ENCODE peak calls at places on chromosomes 6 and 20, in ten cellular contexts. N, H, M, L, X, F, B, O, K and E are unnamed samples. For H3K4me1, the result is how much of the 10 kb centered on the place peaks cover.

GRCh38 chr6:111861321-111861938 is 11.8 kb downstream of the FYN start:
- DNase-seq in N (no peak), H (no peak), M (no peak), L (no peak), X (no peak), F (no peak), B (no peak), O (no peak), K (no peak), E (no peak)

GRCh38 chr20:59403261-59403961 is 103.0 kb downstream of the EDN3 start:
- DNase-seq in N (no peak), H (peak), M (peak), L (peak), X (peak), F (peak), B (peak), O (peak), K (peak), E (peak)

GRCh38 chr6:70627500-70628254 is 40.0 kb upstream of the SMAP1 start:
- DNase-seq in N (no peak), H (no peak), M (no peak), L (peak), X (no peak), F (no peak), B (no peak), O (no peak), K (no peak), E (no peak)

GRCh38 chr6:137705166-137706064 is 161.6 kb upstream of the TNFAIP3 start:
- DNase-seq in N (peak), H (peak), M (peak), L (peak), X (peak), F (peak), B (peak), O (peak), K (peak), E (peak)

GRCh38 chr6:50718566-50718965 is 5.2 kb downstream of the TFAP2D start:
- DNase-seq in N (no peak), H (no peak), M (no peak), L (no peak), X (no peak), F (no peak), B (no peak), O (no peak), K (no peak), E (no peak)

GRCh38 chr6:151704383-151704782 is 103.1 kb upstream of the ESR1 start:
- DNase-seq in N (no peak), H (no peak), M (no peak), L (no peak), X (no peak), F (no peak), B (no peak), O (no peak), K (no peak), E (no peak)

GRCh38 chr6:75932067-75932466 is 140.4 kb downstream of the IMPG1 start:
- DNase-seq in N (peak), H (no peak), M (no peak), L (no peak), X (peak), F (no peak), B (peak), O (peak), K (peak), E (no peak)

GRCh38 chr20:21063276-21063675 is 42.9 kb downstream of the LINC00237 start:
- DNase-seq in N (no peak), H (no peak), M (no peak), L (no peak), X (no peak), F (no peak), B (no peak), O (no peak), K (no peak), E (no peak)

GRCh38 chr6:40011844-40012243 is 77.6 kb upstream of the MOCS1 start:
- DNase-seq in N (no peak), H (no peak), M (no peak), L (no peak), X (no peak), F (no peak), B (no peak), O (no peak), K (no peak), E (no peak)

GRCh38 chr6:24583463-24584389 is 62.3 kb downstream of the KIAA0319 start:
- DNase-seq in N (peak), H (peak), M (peak), L (no peak), X (peak), F (peak), B (peak), O (peak), K (peak), E (peak)

GRCh38 chr6:71544028-71544427 is 255.4 kb downstream of the OGFRL1 start:
- DNase-seq in N (peak), H (no peak), M (no peak), L (no peak), X (no peak), F (no peak), B (no peak), O (no peak), K (no peak), E (no peak)

GRCh38 chr6:151763303-151763702 is 44.2 kb upstream of the ESR1 start:
- DNase-seq in N (peak), H (no peak), M (no peak), L (no peak), X (no peak), F (no peak), B (no peak), O (no peak), K (no peak), E (no peak)

GRCh38 chr6:1131285-1132079 is 180.4 kb upstream of the FOXQ1 start:
- DNase-seq in N (peak), H (no peak), M (no peak), L (no peak), X (no peak), F (no peak), B (no peak), O (peak), K (peak), E (no peak)

GRCh38 chr6:109922851-109923250 is 55.3 kb upstream of the GPR6 start:
- DNase-seq in N (no peak), H (no peak), M (no peak), L (no peak), X (no peak), F (no peak), B (no peak), O (no peak), K (no peak), E (no peak)

GRCh38 chr20:40954521-40955165 is 74.0 kb upstream of the TOP1 start:
- DNase-seq in N (no peak), H (no peak), M (no peak), L (no peak), X (no peak), F (no peak), B (no peak), O (no peak), K (no peak), E (no peak)

GRCh38 chr6:291148-291696 is 1.1 kb upstream of the DUSP22 start:
- DNase-seq in N (no peak), H (no peak), M (no peak), L (no peak), X (peak), F (no peak), B (no peak), O (peak), K (no peak), E (no peak)

GRCh38 chr6:137690029-137690428 is 177.0 kb upstream of the TNFAIP3 start:
- DNase-seq in N (no peak), H (no peak), M (no peak), L (no peak), X (no peak), F (no peak), B (no peak), O (no peak), K (no peak), E (no peak)

GRCh38 chr20:40728470-40728869 is 39.4 kb upstream of the MAFB start:
- DNase-seq in N (no peak), H (no peak), M (no peak), L (no peak), X (no peak), F (no peak), B (no peak), O (no peak), K (no peak), E (no peak)

GRCh38 chr6:63307581-63308246 is 12.1 kb downstream of the LGSN start:
- DNase-seq in N (peak), H (no peak), M (no peak), L (no peak), X (peak), F (no peak), B (peak), O (no peak), K (no peak), E (no peak)

GRCh38 chr6:119067091-119067490 is 11.4 kb downstream of the FAM184A start:
- DNase-seq in N (no peak), H (no peak), M (no peak), L (no peak), X (no peak), F (no peak), B (no peak), O (no peak), K (no peak), E (no peak)

GRCh38 chr6:306641-307061 is 14.4 kb downstream of the DUSP22 start:
- DNase-seq in N (no peak), H (no peak), M (peak), L (no peak), X (no peak), F (no peak), B (no peak), O (no peak), K (no peak), E (no peak)

GRCh38 chr20:1830240-1830639 is 65.0 kb upstream of the SIRPA start:
- DNase-seq in N (peak), H (peak), M (no peak), L (no peak), X (peak), F (no peak), B (no peak), O (peak), K (peak), E (no peak)

GRCh38 chr6:53236241-53236640 is 87.6 kb upstream of the GCM1 start:
- DNase-seq in N (no peak), H (no peak), M (no peak), L (no peak), X (no peak), F (no peak), B (no peak), O (no peak), K (no peak), E (no peak)

GRCh38 chr6:146928503-146928902 is 275.7 kb upstream of the STXBP5 start:
- DNase-seq in N (no peak), H (no peak), M (no peak), L (no peak), X (no peak), F (no peak), B (no peak), O (no peak), K (no peak), E (no peak)

GRCh38 chr6:161168281-161168891 is 105.5 kb downstream of the AGPAT4 start:
- DNase-seq in N (peak), H (no peak), M (no peak), L (no peak), X (peak), F (no peak), B (peak), O (peak), K (no peak), E (no peak)

GRCh38 chr20:22511943-22512910 is 72.1 kb downstream of the FOXA2 start:
- DNase-seq in N (no peak), H (no peak), M (peak), L (peak), X (peak), F (peak), B (peak), O (peak), K (no peak), E (peak)

GRCh38 chr6:21438986-21439352 is 154.6 kb upstream of the SOX4 start:
- DNase-seq in N (no peak), H (no peak), M (no peak), L (no peak), X (no peak), F (no peak), B (no peak), O (no peak), K (no peak), E (no peak)

GRCh38 chr6:149032599-149033405 is 284.7 kb upstream of the TAB2 start:
- DNase-seq in N (peak), H (peak), M (no peak), L (no peak), X (peak), F (no peak), B (no peak), O (peak), K (no peak), E (no peak)

GRCh38 chr6:79810153-79810806 is 137.1 kb downstream of the ELOVL4 start:
- DNase-seq in N (no peak), H (no peak), M (no peak), L (no peak), X (no peak), F (no peak), B (no peak), O (no peak), K (no peak), E (no peak)

GRCh38 chr6:163085426-163085825 is 329.1 kb upstream of the QKI start:
- DNase-seq in N (no peak), H (no peak), M (no peak), L (no peak), X (no peak), F (no peak), B (no peak), O (no peak), K (no peak), E (no peak)

GRCh38 chr20:295804-296203 is 1.6 kb upstream of the ZCCHC3 start:
- DNase-seq in N (no peak), H (no peak), M (no peak), L (no peak), X (no peak), F (no peak), B (no peak), O (no peak), K (no peak), E (no peak)

GRCh38 chr20:17971571-17972013 is 2.8 kb downstream of the MGME1 start:
- DNase-seq in N (peak), H (no peak), M (peak), L (no peak), X (no peak), F (no peak), B (peak), O (no peak), K (no peak), E (no peak)

GRCh38 chr6:53065266-53066058 is at the start of gene FBXO9:
- DNase-seq in N (no peak), H (peak), M (peak), L (peak), X (peak), F (peak), B (peak), O (peak), K (peak), E (peak)

GRCh38 chr20:1810926-1811620 is 84.1 kb upstream of the SIRPA start:
- DNase-seq in N (peak), H (no peak), M (peak), L (no peak), X (no peak), F (peak), B (peak), O (peak), K (no peak), E (no peak)

DNA sequence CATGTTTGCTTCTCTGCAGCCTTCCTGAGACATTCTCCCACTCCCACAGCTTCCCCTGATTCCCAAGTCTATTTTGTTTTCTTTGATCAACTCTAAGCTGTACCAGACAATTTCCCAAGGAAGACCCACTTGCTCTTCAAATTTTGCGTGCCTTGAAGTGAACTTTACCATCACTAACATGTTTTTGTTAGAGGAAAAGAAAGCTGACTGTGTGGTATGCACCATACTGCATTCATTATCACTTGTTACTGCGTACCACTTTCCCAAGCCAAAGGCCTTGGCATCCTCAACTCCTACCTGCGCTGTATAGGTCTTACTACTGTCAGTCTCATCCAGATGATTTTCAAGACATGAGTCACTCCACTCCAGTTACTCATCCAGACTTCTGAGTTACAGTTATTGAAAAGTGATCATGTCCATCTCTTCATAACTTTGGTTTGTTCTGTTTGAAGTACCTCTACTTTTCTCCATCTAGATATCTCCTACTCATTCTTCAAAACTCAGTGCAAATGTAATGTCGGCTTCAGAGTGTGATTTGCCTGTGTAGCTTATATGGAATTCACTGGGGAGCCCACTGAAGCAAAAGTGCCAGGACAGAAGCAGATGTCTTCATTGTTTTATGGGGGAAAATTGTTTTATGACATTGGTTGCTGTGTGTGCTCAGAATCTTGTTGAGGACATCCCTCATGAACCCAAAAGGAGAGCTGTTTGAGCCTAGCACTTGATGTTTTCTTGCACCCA is 5.2 kb downstream of the RPS12 start:
- DNase-seq in N (peak), H (no peak), M (no peak), L (no peak), X (no peak), F (no peak), B (no peak), O (no peak), K (no peak), E (no peak)
- TF ChIP-seq POLR2A in N (no peak), H (no peak), M (no peak), L (no peak), X (no peak), F (no peak), B (no peak), O (no peak), K (no peak), E (no peak)

DNA sequence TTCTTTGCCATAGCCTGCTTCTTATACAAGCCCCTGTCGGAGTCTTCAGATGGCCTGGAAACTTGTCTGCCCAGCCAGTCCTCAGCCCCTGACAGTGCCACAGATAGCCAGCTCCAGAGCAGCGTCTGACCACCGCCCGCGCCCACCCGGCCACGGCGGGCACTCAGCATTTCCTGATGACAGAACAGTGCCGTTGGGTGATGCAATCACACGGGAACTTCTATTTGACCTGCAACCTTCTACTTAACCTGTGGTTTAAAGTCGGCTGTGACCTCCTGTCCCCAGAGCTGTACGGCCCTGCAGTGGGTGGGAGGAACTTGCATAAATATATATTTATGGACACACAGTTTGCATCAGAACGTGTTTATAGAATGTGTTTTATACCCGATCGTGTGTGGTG is 29.5 kb downstream of the SLCO4A1 start:
- DNase-seq in N (no peak), H (no peak), M (no peak), L (no peak), X (no peak), F (no peak), B (no peak), O (no peak), K (no peak), E (no peak)
- H3K4me1 ChIP-seq in N (under half), H (under half), M (under half), L (under half), X (under half), F (under half), B (under half), O (under half), K (under half), E (under half)

DNA sequence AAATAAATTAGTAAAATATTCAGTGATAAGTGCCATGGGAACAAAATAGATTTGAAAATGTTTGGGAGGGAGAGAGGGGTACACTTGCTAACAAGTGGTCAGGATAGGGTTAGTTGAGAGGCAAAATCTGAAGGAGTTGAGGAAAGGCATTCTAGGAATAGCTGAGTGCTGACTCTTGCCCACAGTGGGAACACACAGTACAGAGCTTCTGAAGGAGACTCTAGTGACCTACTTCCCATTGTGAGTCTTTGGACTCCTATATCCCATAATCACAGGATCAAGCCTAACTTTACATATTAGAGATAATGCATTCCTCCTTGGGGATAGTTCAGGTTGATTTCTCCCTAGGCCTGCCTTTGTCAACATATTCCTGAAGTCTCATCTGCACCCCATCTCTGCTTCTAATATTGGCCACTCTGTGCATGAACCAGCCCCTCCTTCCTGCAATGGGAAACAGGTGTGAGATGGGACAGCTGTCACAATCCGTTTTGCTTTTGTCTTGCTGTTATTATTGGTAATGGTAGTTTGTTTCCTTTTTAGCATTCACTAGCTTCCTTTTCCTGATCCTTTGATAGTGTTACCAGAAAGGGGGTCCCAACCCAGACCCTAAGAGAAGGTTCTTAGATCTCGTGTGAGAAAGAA is 2.6 kb upstream of the TRIM38 start:
- DNase-seq in N (peak), H (no peak), M (no peak), L (no peak), X (no peak), F (no peak), B (no peak), O (no peak), K (no peak), E (no peak)
- H3K4me3 ChIP-seq in N (no peak), H (no peak), M (no peak), L (no peak), X (no peak), F (no peak), B (no peak), O (no peak), K (no peak), E (no peak)

DNA sequence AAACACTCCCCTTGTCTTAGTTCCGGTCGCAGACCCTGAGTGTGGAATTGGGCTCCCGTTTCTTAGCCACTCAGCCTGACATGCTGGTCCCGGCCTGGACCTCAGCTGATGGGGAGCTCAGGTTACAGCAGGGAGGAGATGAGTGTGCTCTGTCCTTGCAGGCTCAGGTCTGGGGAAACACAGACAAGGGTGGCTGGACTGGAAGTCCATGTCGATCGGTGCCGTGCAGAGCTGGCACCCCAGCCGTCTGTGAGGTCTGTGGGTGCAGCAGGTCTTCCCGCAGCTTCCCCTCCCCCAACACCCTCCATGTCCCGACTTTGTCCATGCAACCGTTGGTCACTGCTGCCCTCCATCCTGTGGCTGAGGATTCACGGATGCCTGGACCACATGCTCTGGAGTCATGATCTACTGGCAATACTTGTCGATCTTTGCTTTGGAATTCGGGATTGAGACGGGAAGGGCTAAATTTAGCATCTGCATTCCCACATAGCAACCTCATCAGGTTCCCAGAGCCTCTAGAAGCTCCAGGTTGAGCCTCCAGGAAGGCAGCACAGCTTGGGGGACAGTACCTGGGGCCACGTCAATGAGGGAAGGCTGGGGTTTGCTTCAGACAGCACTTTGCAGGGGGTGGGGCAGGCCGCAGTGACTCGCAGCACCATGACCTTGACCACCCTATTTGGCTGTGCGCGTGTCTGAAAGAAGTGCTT is 118.8 kb downstream of the PSMB1 start:
- DNase-seq in N (peak), H (no peak), M (no peak), L (no peak), X (no peak), F (no peak), B (no peak), O (no peak), K (no peak), E (no peak)
- TF ChIP-seq POLR2A in N (no peak), H (no peak), M (no peak), L (no peak), X (no peak), F (no peak), B (no peak), O (no peak), K (no peak), E (no peak)

DNA sequence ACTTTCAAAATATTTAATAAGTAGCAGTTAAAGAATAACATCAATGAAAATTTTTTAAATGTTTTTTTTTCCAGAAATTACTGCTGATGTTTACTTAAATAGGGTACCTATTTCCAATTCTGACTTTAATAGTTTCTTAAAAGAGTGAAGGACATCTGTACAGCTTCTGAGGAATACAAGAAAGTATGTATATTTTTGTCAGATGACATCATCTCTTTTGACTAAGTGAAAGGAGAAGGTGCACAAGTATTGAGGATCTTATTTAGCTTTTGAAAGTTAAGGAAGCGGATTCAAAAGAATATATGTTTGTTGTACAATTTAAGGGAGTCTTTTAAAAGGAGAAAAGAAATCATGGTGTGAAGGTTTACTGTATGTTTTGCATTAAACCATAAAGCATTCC is 90.0 kb upstream of the SLC35B3 start:
- DNase-seq in N (no peak), H (no peak), M (no peak), L (no peak), X (no peak), F (no peak), B (no peak), O (no peak), K (no peak), E (no peak)
- H3K4me1 ChIP-seq in N (under half), H (under half), M (under half), L (under half), X (under half), F (under half), B (under half), O (under half), K (under half), E (under half)